ENCODE peak calls at places on chromosomes 2 and 18, in six cellular contexts. W is transverse colon, I is OCI-LY7, C is cardiac fibroblast, O is BJ, G is type B pancreatic cell. D is an unnamed sample.

GRCh38 chr18:69725855-69726508 is 221.7 kb downstream of the CD226 start:
- DNase-seq in O (no peak), W (no peak), G (no peak), C (no peak), I (no peak), D (no peak)

GRCh38 chr2:159249955-159250723 is 36.4 kb downstream of the WDSUB1 start:
- DNase-seq in W (peak), C (peak), O (peak), I (peak), G (no peak), D (peak)

GRCh38 chr2:208358758-208359631 is 47.6 kb upstream of the PTH2R start:
- DNase-seq in I (no peak), O (no peak), W (no peak), G (no peak), C (peak), D (no peak)

GRCh38 chr2:206353685-206354084 is 79.2 kb downstream of the ZDBF2 start:
- DNase-seq in G (no peak), O (no peak), I (peak), W (no peak), C (no peak), D (no peak)

GRCh38 chr2:159349674-159350299 is 63.3 kb upstream of the WDSUB1 start:
- DNase-seq in G (no peak), W (no peak), C (no peak), O (no peak), I (no peak), D (no peak)

GRCh38 chr2:196399736-196400691 is 228.6 kb upstream of the STK17B start:
- DNase-seq in C (peak), O (peak), I (no peak), G (no peak), W (no peak), D (no peak)

GRCh38 chr2:64797881-64798590 is 144.3 kb upstream of the SERTAD2 start:
- DNase-seq in I (no peak), O (no peak), W (no peak), C (peak), G (no peak), D (no peak)

GRCh38 chr18:31977270-31977872 is 34.4 kb upstream of the TRAPPC8 start:
- DNase-seq in C (peak), G (no peak), O (no peak), W (peak), I (peak), D (peak)

DNA sequence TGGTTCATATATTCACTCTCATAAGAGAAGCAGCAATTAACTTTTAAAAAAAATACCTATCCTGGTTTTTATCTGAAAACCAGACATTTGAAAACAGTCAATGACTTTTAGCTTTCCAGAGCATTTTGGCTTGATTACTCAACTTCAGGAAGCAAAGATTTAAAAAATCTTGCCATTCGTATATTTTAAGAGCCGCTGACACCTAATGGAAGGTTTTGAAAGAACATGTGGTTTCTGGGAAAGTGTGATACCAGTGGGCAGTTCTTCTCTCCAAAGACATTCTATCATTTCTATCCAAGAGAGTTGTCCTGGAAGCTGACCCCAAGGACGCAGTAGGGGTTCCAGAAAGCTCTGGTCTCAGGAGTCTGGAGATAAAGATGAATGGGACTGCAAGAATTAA is 234.7 kb downstream of the TTC32 start:
- DNase-seq in C (peak), O (no peak), G (no peak), I (no peak), W (no peak), D (no peak)
- TF ChIP-seq CTCF in C (peak), O (peak), G (peak), I (peak), W (peak), D (no peak)

DNA sequence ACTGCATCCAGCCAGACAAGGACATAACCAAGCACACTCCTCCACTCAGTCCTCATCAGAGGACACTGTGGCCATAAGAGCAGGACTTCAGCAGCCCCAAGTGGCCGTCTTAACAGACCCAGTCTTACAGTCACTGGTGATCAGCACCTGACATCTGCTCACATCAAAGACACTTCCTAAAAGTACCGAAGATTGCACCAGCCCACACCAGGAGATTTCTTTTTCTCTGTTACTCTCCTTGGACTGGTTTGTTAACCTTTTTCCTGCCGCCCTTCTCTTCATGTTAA is 44.1 kb downstream of the MRPS5 start:
- DNase-seq in O (no peak), G (no peak), C (no peak), I (peak), W (no peak), D (no peak)
- TF ChIP-seq CTCF in O (no peak), G (no peak), C (no peak), I (no peak), W (no peak), D (peak)

GRCh38 chr18:56728741-56729140 is 77.6 kb downstream of the WDR7 start:
- DNase-seq in W (no peak), O (no peak), G (no peak), C (no peak), I (no peak), D (no peak)
- TF ChIP-seq CTCF in W (no peak), O (no peak), G (no peak), C (no peak), I (no peak), D (no peak)

DNA sequence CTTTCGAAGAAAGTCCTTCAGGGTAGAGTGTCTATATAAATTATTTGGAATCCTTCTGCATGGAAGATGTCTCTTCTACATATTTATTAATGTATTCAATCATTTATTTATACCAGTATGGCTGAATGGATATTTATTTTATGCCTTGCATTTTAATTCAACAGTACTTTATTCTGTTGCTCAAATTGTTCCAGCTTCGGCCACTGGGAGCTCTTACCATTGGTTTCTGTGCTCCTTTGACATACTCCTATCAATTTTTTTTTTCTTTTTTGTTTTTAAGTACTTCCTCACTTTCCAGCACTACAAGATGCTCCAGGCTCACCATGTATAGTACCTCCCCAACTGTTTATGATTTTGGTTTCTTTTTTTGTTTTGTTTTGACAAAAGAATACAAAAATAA is 39.4 kb upstream of the WIPF1 start:
- DNase-seq in O (no peak), G (no peak), W (no peak), C (no peak), I (no peak), D (no peak)
- TF ChIP-seq CTCF in O (no peak), G (peak), W (no peak), C (no peak), I (peak), D (no peak)

GRCh38 chr2:128644156-128644555 is 325.5 kb upstream of the HS6ST1 start:
- DNase-seq in O (no peak), I (no peak), W (no peak), C (no peak), G (peak), D (no peak)

GRCh38 chr2:128646091-128646490 is 327.4 kb upstream of the HS6ST1 start:
- DNase-seq in I (no peak), O (no peak), W (no peak), C (no peak), G (peak), D (no peak)

GRCh38 chr2:128643221-128644065 is 324.8 kb upstream of the HS6ST1 start:
- DNase-seq in W (no peak), I (no peak), O (no peak), G (peak), C (no peak), D (no peak)

GRCh38 chr2:128645631-128646030 is 327.0 kb upstream of the HS6ST1 start:
- DNase-seq in I (no peak), W (no peak), G (peak), O (no peak), C (no peak), D (no peak)

GRCh38 chr2:128644745-128645256 is 326.1 kb upstream of the HS6ST1 start:
- DNase-seq in G (peak), I (no peak), W (no peak), C (no peak), O (no peak), D (no peak)
- TF ChIP-seq CTCF in G (peak), I (no peak), W (no peak), C (no peak), O (no peak), D (no peak)

DNA sequence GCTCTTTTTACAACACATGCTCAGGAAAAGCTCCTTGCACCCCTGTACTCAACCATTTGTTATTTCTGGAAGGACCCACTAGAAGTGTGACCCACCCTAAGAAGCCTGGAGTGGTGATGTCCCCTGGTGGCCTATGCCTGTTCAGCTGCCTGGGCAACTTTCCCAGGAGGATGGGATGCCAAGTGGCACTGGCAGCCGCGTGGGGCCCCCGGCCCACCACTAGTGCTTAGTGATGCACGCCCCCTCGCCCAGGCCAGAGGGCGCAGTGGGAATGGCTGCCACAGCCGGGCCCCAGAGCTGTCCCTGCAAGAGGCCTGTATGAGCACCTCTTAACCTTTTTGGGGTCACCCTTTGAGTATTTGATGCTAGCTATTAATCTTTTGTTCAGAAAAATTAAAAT is 18.1 kb downstream of the IMPA2 start:
- DNase-seq in I (no peak), C (no peak), G (no peak), O (no peak), W (no peak), D (no peak)
- TF ChIP-seq CTCF in I (no peak), C (no peak), G (no peak), O (no peak), W (no peak), D (no peak)